ENCODE peak calls at places on chromosomes 5 and 9, in five cellular contexts. U is GM13976, H is foreskin fibroblast, Y is RCC 7860, R is ovary. S is an unnamed sample.

GRCh38 chr5:36688722-36689121 is 82.3 kb downstream of the SLC1A3 start:
- DNase-seq in Y (no peak), R (no peak), U (no peak), H (peak; percentile 36), S (no peak)

GRCh38 chr5:115486728-115487127 is 57.8 kb downstream of the FEM1C start:
- DNase-seq in R (no peak), H (no peak), Y (no peak), U (no peak), S (no peak)

GRCh38 chr9:135299651-135300345 is 179.8 kb upstream of the PPP1R26 start:
- DNase-seq in Y (no peak), U (no peak), H (no peak), R (no peak), S (no peak)

GRCh38 chr5:93583525-93583798 is 440 bp downstream of the NR2F1 start:
- DNase-seq in H (no peak), Y (no peak), R (no peak), U (no peak), S (no peak)

GRCh38 chr5:122515709-122516431 is 203.8 kb downstream of the SNCAIP start:
- DNase-seq in H (peak; percentile 88), Y (peak; percentile 19), U (peak; percentile 65), R (peak; percentile 72), S (peak; percentile 74)

GRCh38 chr5:134139891-134140469 is 25.5 kb downstream of the TCF7 start:
- DNase-seq in H (no peak), Y (no peak), U (no peak), R (no peak), S (no peak)

GRCh38 chr9:12351293-12351852 is 341.8 kb upstream of the TYRP1 start:
- DNase-seq in U (no peak), H (no peak), R (no peak), Y (no peak), S (no peak)

GRCh38 chr9:81633952-81634421 is 55.4 kb downstream of the TLE1 start:
- DNase-seq in H (no peak), Y (no peak), U (no peak), R (no peak), S (no peak)

GRCh38 chr9:20356392-20357206 is 265.7 kb downstream of the MLLT3 start:
- DNase-seq in Y (peak; percentile 44), H (peak; percentile 94), U (peak; percentile 58), R (peak; percentile 58), S (peak; percentile 87)

GRCh38 chr5:128644863-128645262 is 106.8 kb upstream of the FBN2 start:
- DNase-seq in U (no peak), H (peak; percentile 91), R (no peak), Y (no peak), S (peak; percentile 86)

GRCh38 chr9:79570449-79571308 is 1.1 kb upstream of the TLE4 start:
- DNase-seq in U (peak; percentile 61), R (peak; percentile 49), H (peak; percentile 78), Y (peak; percentile 24), S (peak; percentile 45)

S was measured in fibroblast of gingiva.